ENCODE peak calls at places on chromosome 4, in nine cellular contexts. One of them, this sample, is unnamed.
A peak's percentile ranks its signal among the peaks of the same experiment; 100 is the strongest.

GRCh38 chr4:13907255-13907751 is 279.8 kb upstream of the BOD1L1 start:
- DNase-seq in progenitor cell of endocrine pancreas: no peak
- DNase-seq in keratinocyte: peak; percentile 88
- DNase-seq in AG10803: peak; percentile 97
- DNase-seq in AG09309: peak; percentile 95
- DNase-seq in GM12878: no peak
- DNase-seq in spleen: no peak
- DNase-seq in endothelial cell: no peak
- DNase-seq in lower lobe of right lung: no peak
- DNase-seq in this sample: no peak

GRCh38 chr4:76696109-76696508 is 201.8 kb downstream of the SOWAHB start:
- DNase-seq in progenitor cell of endocrine pancreas: peak; percentile 29
- DNase-seq in keratinocyte: no peak
- DNase-seq in AG10803: peak; percentile 64
- DNase-seq in AG09309: no peak
- DNase-seq in GM12878: no peak
- DNase-seq in spleen: no peak
- DNase-seq in endothelial cell: peak; percentile 35
- DNase-seq in lower lobe of right lung: no peak
- DNase-seq in this sample: peak; percentile 69

GRCh38 chr4:113179996-113180395 is 130.5 kb downstream of the ANK2 start:
- DNase-seq in progenitor cell of endocrine pancreas: no peak
- DNase-seq in keratinocyte: no peak
- DNase-seq in AG10803: peak; percentile 26
- DNase-seq in AG09309: no peak
- DNase-seq in GM12878: no peak
- DNase-seq in spleen: no peak
- DNase-seq in endothelial cell: no peak
- DNase-seq in lower lobe of right lung: no peak
- DNase-seq in this sample: no peak

GRCh38 chr4:90174622-90175023 is 47.4 kb downstream of the CCSER1 start:
- DNase-seq in progenitor cell of endocrine pancreas: no peak
- DNase-seq in keratinocyte: peak; percentile 9
- DNase-seq in AG10803: no peak
- DNase-seq in AG09309: no peak
- DNase-seq in GM12878: no peak
- DNase-seq in spleen: no peak
- DNase-seq in endothelial cell: no peak
- DNase-seq in lower lobe of right lung: no peak
- DNase-seq in this sample: no peak

GRCh38 chr4:22356996-22357596 is 158.8 kb downstream of the ADGRA3 start:
- DNase-seq in progenitor cell of endocrine pancreas: no peak
- DNase-seq in keratinocyte: no peak
- DNase-seq in AG10803: peak; percentile 15
- DNase-seq in AG09309: peak; percentile 29
- DNase-seq in GM12878: no peak
- DNase-seq in spleen: no peak
- DNase-seq in endothelial cell: no peak
- DNase-seq in lower lobe of right lung: no peak
- DNase-seq in this sample: no peak

GRCh38 chr4:7055111-7055989 is 12.2 kb downstream of the TADA2B start:
- DNase-seq in progenitor cell of endocrine pancreas: no peak
- DNase-seq in keratinocyte: no peak
- DNase-seq in AG10803: no peak
- DNase-seq in AG09309: no peak
- DNase-seq in GM12878: no peak
- DNase-seq in spleen: no peak
- DNase-seq in endothelial cell: no peak
- DNase-seq in lower lobe of right lung: no peak
- DNase-seq in this sample: no peak

GRCh38 chr4:186628058-186628711 is 72.8 kb upstream of the MTNR1A start:
- DNase-seq in progenitor cell of endocrine pancreas: no peak
- DNase-seq in keratinocyte: no peak
- DNase-seq in AG10803: no peak
- DNase-seq in AG09309: no peak
- DNase-seq in GM12878: no peak
- DNase-seq in spleen: no peak
- DNase-seq in endothelial cell: no peak
- DNase-seq in lower lobe of right lung: no peak
- DNase-seq in this sample: no peak

GRCh38 chr4:93184093-93184492 is 644.5 kb upstream of the ATOH1 start:
- DNase-seq in progenitor cell of endocrine pancreas: no peak
- DNase-seq in keratinocyte: no peak
- DNase-seq in AG10803: no peak
- DNase-seq in AG09309: no peak
- DNase-seq in GM12878: no peak
- DNase-seq in spleen: no peak
- DNase-seq in endothelial cell: no peak
- DNase-seq in lower lobe of right lung: no peak
- DNase-seq in this sample: no peak

GRCh38 chr4:87698394-87698793 is 48.3 kb downstream of the DMP1 start:
- DNase-seq in progenitor cell of endocrine pancreas: no peak
- DNase-seq in keratinocyte: no peak
- DNase-seq in AG10803: no peak
- DNase-seq in AG09309: no peak
- DNase-seq in GM12878: no peak
- DNase-seq in spleen: no peak
- DNase-seq in endothelial cell: no peak
- DNase-seq in lower lobe of right lung: no peak
- DNase-seq in this sample: no peak

GRCh38 chr4:81605278-81605677 is 133.6 kb upstream of the RASGEF1B start:
- DNase-seq in progenitor cell of endocrine pancreas: no peak
- DNase-seq in keratinocyte: no peak
- DNase-seq in AG10803: no peak
- DNase-seq in AG09309: no peak
- DNase-seq in GM12878: no peak
- DNase-seq in spleen: no peak
- DNase-seq in endothelial cell: no peak
- DNase-seq in lower lobe of right lung: no peak
- DNase-seq in this sample: no peak

GRCh38 chr4:123672987-123673386 is 276.4 kb downstream of the SPRY1 start:
- DNase-seq in progenitor cell of endocrine pancreas: no peak
- DNase-seq in keratinocyte: no peak
- DNase-seq in AG10803: peak; percentile 37
- DNase-seq in AG09309: no peak
- DNase-seq in GM12878: no peak
- DNase-seq in spleen: no peak
- DNase-seq in endothelial cell: no peak
- DNase-seq in lower lobe of right lung: no peak
- DNase-seq in this sample: no peak

GRCh38 chr4:83643036-83643435 is 107.1 kb downstream of the GPAT3 start:
- DNase-seq in progenitor cell of endocrine pancreas: no peak
- DNase-seq in keratinocyte: no peak
- DNase-seq in AG10803: no peak
- DNase-seq in AG09309: no peak
- DNase-seq in GM12878: no peak
- DNase-seq in spleen: no peak
- DNase-seq in endothelial cell: no peak
- DNase-seq in lower lobe of right lung: no peak
- DNase-seq in this sample: no peak

GRCh38 chr4:146269228-146269653 is 54.9 kb downstream of the REELD1 start:
- DNase-seq in progenitor cell of endocrine pancreas: no peak
- DNase-seq in keratinocyte: no peak
- DNase-seq in AG10803: no peak
- DNase-seq in AG09309: no peak
- DNase-seq in GM12878: peak; percentile 79
- DNase-seq in spleen: no peak
- DNase-seq in endothelial cell: no peak
- DNase-seq in lower lobe of right lung: no peak
- DNase-seq in this sample: no peak

GRCh38 chr4:85720736-85721135 is 245.8 kb downstream of the ARHGAP24 start:
- DNase-seq in progenitor cell of endocrine pancreas: no peak
- DNase-seq in keratinocyte: no peak
- DNase-seq in AG10803: peak; percentile 51
- DNase-seq in AG09309: no peak
- DNase-seq in GM12878: no peak
- DNase-seq in spleen: no peak
- DNase-seq in endothelial cell: no peak
- DNase-seq in lower lobe of right lung: no peak
- DNase-seq in this sample: no peak

GRCh38 chr4:141328550-141329173 is 108.0 kb downstream of the ZNF330 start:
- DNase-seq in progenitor cell of endocrine pancreas: no peak
- DNase-seq in keratinocyte: no peak
- DNase-seq in AG10803: no peak
- DNase-seq in AG09309: no peak
- DNase-seq in GM12878: no peak
- DNase-seq in spleen: no peak
- DNase-seq in endothelial cell: no peak
- DNase-seq in lower lobe of right lung: no peak
- DNase-seq in this sample: no peak

GRCh38 chr4:6763330-6763851 is 19.1 kb upstream of the KIAA0232 start:
- DNase-seq in progenitor cell of endocrine pancreas: no peak
- DNase-seq in keratinocyte: peak; percentile 98
- DNase-seq in AG10803: no peak
- DNase-seq in AG09309: no peak
- DNase-seq in GM12878: no peak
- DNase-seq in spleen: no peak
- DNase-seq in endothelial cell: no peak
- DNase-seq in lower lobe of right lung: peak; percentile 35
- DNase-seq in this sample: no peak

GRCh38 chr4:109861941-109862340 is 14.0 kb downstream of the LRIT3 start:
- DNase-seq in progenitor cell of endocrine pancreas: no peak
- DNase-seq in keratinocyte: no peak
- DNase-seq in AG10803: no peak
- DNase-seq in AG09309: no peak
- DNase-seq in GM12878: no peak
- DNase-seq in spleen: no peak
- DNase-seq in endothelial cell: no peak
- DNase-seq in lower lobe of right lung: no peak
- DNase-seq in this sample: no peak

DNA sequence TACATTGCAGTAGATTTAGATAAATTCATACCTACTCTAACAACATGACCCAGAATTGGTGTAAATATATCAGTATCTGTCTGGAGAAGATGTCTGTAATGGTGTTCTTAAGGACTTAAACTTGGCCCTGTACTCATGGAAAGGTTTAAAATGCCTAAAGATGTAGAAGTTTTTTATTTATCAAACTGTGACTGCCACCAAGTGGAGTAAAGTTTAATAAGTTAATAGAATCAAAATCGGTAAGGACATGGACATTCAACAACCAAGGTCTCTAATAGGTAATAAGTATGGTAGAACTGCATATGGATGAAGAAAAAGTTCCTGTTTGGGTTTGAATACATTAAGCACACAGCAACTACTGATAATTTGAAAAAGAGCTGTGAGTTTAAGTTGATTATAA is 474.0 kb upstream of the NDST3 start:
- DNase-seq in progenitor cell of endocrine pancreas: no peak
- DNase-seq in keratinocyte: no peak
- DNase-seq in AG10803: no peak
- DNase-seq in AG09309: no peak
- DNase-seq in GM12878: no peak
- DNase-seq in spleen: no peak
- DNase-seq in endothelial cell: no peak
- DNase-seq in lower lobe of right lung: no peak
- DNase-seq in this sample: no peak
- TF ChIP-seq CTCF in progenitor cell of endocrine pancreas: no peak
- TF ChIP-seq CTCF in keratinocyte: no peak
- TF ChIP-seq CTCF in AG10803: no peak
- TF ChIP-seq CTCF in AG09309: no peak
- TF ChIP-seq CTCF in GM12878: no peak
- TF ChIP-seq CTCF in spleen: no peak
- TF ChIP-seq CTCF in endothelial cell: no peak
- TF ChIP-seq CTCF in lower lobe of right lung: no peak
- TF ChIP-seq CTCF in this sample: no peak

DNA sequence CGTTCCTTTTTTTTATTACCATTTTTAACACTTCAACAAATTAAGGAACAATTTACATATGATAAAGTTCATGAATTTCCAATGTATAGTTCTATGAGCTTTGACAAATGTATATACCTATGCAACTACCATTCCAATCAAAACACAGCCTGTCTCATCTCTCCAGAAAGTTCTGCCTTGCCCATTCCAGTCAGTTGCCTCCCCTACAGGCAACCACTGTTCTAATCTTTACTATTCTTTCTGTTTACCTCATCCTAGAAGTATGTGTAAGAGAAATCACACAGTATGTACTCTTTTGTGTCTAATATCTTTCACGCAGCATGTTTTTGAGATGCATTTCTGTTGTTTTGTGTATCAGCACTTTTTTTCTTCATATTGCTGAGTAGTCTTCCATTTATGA is 224.9 kb downstream of the KIT start:
- DNase-seq in progenitor cell of endocrine pancreas: no peak
- DNase-seq in keratinocyte: no peak
- DNase-seq in AG10803: no peak
- DNase-seq in AG09309: no peak
- DNase-seq in GM12878: no peak
- DNase-seq in spleen: no peak
- DNase-seq in endothelial cell: no peak
- DNase-seq in lower lobe of right lung: no peak
- DNase-seq in this sample: no peak
- TF ChIP-seq CTCF in progenitor cell of endocrine pancreas: no peak
- TF ChIP-seq CTCF in keratinocyte: no peak
- TF ChIP-seq CTCF in AG10803: no peak
- TF ChIP-seq CTCF in AG09309: no peak
- TF ChIP-seq CTCF in GM12878: no peak
- TF ChIP-seq CTCF in spleen: no peak
- TF ChIP-seq CTCF in endothelial cell: no peak
- TF ChIP-seq CTCF in lower lobe of right lung: no peak
- TF ChIP-seq CTCF in this sample: no peak

GRCh38 chr4:117968606-117969005 is 65.7 kb upstream of the NDST3 start:
- DNase-seq in progenitor cell of endocrine pancreas: no peak
- DNase-seq in keratinocyte: no peak
- DNase-seq in AG10803: no peak
- DNase-seq in AG09309: no peak
- DNase-seq in GM12878: no peak
- DNase-seq in spleen: no peak
- DNase-seq in endothelial cell: no peak
- DNase-seq in lower lobe of right lung: no peak
- DNase-seq in this sample: no peak
- TF ChIP-seq CTCF in progenitor cell of endocrine pancreas: no peak
- TF ChIP-seq CTCF in keratinocyte: no peak
- TF ChIP-seq CTCF in AG10803: no peak
- TF ChIP-seq CTCF in AG09309: no peak
- TF ChIP-seq CTCF in GM12878: no peak
- TF ChIP-seq CTCF in spleen: no peak
- TF ChIP-seq CTCF in endothelial cell: no peak
- TF ChIP-seq CTCF in lower lobe of right lung: no peak
- TF ChIP-seq CTCF in this sample: no peak

DNA sequence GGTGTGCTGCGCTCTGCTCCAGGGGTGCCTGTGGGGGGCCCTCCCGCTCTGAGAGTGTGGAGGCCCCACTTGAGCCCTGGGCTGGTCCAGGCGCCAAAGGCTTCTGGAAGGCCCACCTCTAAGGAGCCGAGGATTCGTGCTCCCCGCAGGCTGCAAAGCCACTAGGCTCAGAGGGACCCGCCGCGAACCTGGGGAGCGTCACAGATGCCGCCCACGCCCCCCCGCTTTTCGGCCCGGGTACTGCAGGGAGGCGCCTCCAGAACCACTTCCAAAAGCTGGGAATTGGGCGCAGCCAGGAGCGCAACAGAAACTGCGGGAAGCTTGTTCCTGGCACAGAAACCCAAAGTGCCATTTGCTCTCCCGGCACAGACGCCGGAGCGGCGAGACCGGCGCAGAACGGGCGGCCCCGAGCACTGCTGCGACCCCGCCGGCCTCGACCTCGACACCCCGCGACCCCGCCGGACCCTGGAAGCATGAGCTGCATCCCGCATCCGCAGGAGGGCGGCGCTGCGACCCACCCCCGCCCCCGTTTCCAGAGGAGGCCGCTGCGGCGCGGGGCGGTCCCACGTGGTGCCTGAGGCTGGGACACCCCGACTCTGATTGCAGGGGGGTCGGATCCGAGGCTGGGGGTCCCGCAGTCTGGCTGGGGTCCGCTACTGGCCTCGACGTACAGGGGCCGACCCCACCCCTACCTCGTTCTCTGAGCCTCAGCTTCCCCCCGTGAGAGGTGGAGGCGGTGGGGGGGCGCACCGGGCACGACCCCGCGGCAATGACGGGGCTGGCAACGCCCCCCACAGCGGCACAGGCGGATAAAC is 30.8 kb downstream of the CPLX1 start:
- DNase-seq in progenitor cell of endocrine pancreas: no peak
- DNase-seq in keratinocyte: no peak
- DNase-seq in AG10803: no peak
- DNase-seq in AG09309: no peak
- DNase-seq in GM12878: no peak
- DNase-seq in spleen: peak; percentile 69
- DNase-seq in endothelial cell: no peak
- DNase-seq in lower lobe of right lung: peak; percentile 38
- DNase-seq in this sample: no peak
- TF ChIP-seq CTCF in progenitor cell of endocrine pancreas: no peak
- TF ChIP-seq CTCF in keratinocyte: no peak
- TF ChIP-seq CTCF in AG10803: no peak
- TF ChIP-seq CTCF in AG09309: no peak
- TF ChIP-seq CTCF in GM12878: no peak
- TF ChIP-seq CTCF in spleen: no peak
- TF ChIP-seq CTCF in endothelial cell: no peak
- TF ChIP-seq CTCF in lower lobe of right lung: no peak
- TF ChIP-seq CTCF in this sample: no peak

This sample was measured in neural crest cell.